ENCODE peak calls at places on chromosomes 12 and 14, in five cellular contexts. V is HCT116, H is mammary epithelial cell, M is astrocyte, T is endothelial cell of umbilical vein. J is an unnamed sample.

GRCh38 chr14:86961106-86961716 is 1031.8 kb downstream of the GALC start:
- DNase-seq in T (no peak), H (peak), V (no peak), M (no peak), J (no peak)

GRCh38 chr12:113222730-113223531 is 1.7 kb downstream of the TPCN1 start:
- DNase-seq in M (peak), T (peak), V (no peak), H (peak), J (peak)

GRCh38 chr14:68401320-68401719 is 391.5 kb downstream of the ZFP36L1 start:
- DNase-seq in M (no peak), T (no peak), V (peak), H (peak), J (no peak)

GRCh38 chr12:13534242-13534641 is 337.7 kb downstream of the EMP1 start:
- DNase-seq in T (no peak), M (no peak), V (no peak), H (no peak), J (no peak)

GRCh38 chr14:99675381-99675835 is 8.7 kb upstream of the CYP46A1 start:
- DNase-seq in T (no peak), M (no peak), V (no peak), H (no peak), J (no peak)

GRCh38 chr12:389138-390096 is at the start of gene KDM5A:
- DNase-seq in H (peak), T (peak), V (peak), M (peak), J (peak)

GRCh38 chr12:34404377-34405285 is 382.3 kb downstream of the ALG10 start:
- DNase-seq in T (no peak), H (no peak), V (no peak), M (no peak), J (no peak)

GRCh38 chr12:78863482-78864427 is 819 bp upstream of the SYT1 start:
- DNase-seq in M (peak), H (peak), V (no peak), T (peak), J (peak)

GRCh38 chr12:54364413-54364812 is at the start of gene GPR84:
- DNase-seq in M (no peak), T (no peak), H (peak), V (no peak), J (no peak)

GRCh38 chr14:20441466-20441865 is 5.5 kb upstream of the KLHL33 start:
- DNase-seq in T (no peak), V (no peak), M (no peak), H (no peak), J (no peak)

GRCh38 chr12:12091977-12092663 is 21.4 kb downstream of the BCL2L14 start:
- DNase-seq in H (no peak), T (peak), M (no peak), V (no peak), J (peak)

GRCh38 chr14:53850714-53851296 is 105.8 kb downstream of the BMP4 start:
- DNase-seq in M (peak), H (peak), V (peak), T (peak), J (peak)

GRCh38 chr12:54993181-54993835 is 8.7 kb upstream of the TESPA1 start:
- DNase-seq in T (peak), M (peak), V (peak), H (peak), J (peak)

GRCh38 chr12:104495786-104496185 is 39.0 kb downstream of the CHST11 start:
- DNase-seq in M (no peak), V (no peak), T (no peak), H (no peak), J (peak)

DNA sequence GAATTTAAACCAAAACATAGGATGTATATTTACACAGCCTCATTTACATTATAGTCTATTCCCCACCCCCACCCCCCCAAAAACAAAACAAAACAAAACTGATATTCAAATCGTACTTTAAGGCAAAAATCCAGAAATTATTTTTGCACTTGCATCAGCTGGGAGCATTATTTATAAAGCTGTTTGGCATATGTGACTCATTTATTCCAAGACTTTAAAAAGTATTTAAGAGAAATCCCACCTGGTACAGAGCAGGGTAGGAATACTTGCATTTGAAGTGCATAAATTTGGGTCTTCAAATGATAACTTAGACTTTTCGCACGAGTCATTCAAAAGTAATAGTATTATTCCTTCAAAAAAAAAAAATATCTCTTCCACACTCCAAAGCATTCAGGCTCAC is 1.1 kb downstream of the KLHL28 start:
- DNase-seq in H (no peak), V (no peak), M (no peak), T (no peak), J (no peak)
- H3K9ac ChIP-seq in H (peak), V (peak), M (peak), T (peak), J (peak)

DNA sequence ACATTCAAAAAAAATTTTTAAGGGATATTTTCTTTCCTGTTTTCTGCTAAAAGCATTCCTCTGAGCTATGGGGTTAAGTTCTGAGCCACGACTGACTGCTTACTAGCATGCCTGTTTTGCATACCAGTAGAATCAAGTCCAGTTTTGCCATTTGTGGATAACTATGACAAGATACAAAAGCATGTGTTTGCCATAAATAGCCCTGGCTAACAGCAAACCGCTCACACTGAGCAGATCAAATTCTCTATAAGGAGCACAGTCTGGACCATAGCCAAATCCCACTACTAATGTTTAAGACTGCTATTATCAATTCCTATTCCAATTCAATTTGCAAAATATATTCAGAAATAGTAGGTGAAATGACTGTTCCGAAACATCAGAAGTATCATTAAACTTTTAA is 3.2 kb downstream of the CFL2 start:
- DNase-seq in M (peak), H (peak), V (no peak), T (peak), J (peak)
- H3K4me3 ChIP-seq in M (peak), H (no peak), V (no peak), T (no peak), J (no peak)

GRCh38 chr12:49138587-49138986 is 7.4 kb upstream of the TUBA1B start:
- DNase-seq in H (no peak), T (no peak), V (no peak), M (no peak), J (no peak)
- H3K4me2 ChIP-seq in H (no peak), T (no peak), V (no peak), M (no peak), J (no peak)

DNA sequence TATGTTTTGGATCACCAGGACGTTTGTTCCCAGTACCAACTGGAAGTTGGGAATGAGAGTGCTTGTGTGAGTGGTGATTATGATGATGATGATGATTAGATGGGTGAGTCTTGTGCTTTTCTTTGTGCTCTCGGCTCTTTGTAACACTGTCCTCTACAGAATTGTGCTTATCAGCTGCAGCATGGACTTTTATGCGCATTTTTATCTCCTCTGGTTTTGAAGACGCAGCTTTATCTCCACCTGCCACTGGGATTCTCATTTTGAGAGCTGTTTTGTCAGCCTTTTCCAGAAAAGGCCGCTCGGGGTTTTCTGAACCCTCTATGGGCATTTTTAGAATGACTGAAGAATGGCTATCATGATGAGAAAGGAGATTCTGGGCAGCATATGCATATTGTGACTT is 11.5 kb upstream of the KANSL2 start:
- DNase-seq in V (no peak), H (no peak), T (no peak), M (no peak), J (no peak)
- H3K9ac ChIP-seq in V (no peak), H (no peak), T (no peak), M (no peak), J (no peak)

GRCh38 chr12:29783773-29784666 is at the start of gene TMTC1:
- DNase-seq in V (no peak), T (peak), H (peak), M (peak), J (peak)
- H3K4me3 ChIP-seq in V (peak), T (peak), H (peak), M (peak), J (peak)

GRCh38 chr14:91654836-91655235 is 77.0 kb downstream of the CATSPERB start:
- DNase-seq in H (peak), V (no peak), M (no peak), T (no peak), J (no peak)
- H3K4me2 ChIP-seq in H (peak), V (no peak), M (no peak), T (no peak), J (no peak)

GRCh38 chr12:94941440-94941862 is 62.0 kb downstream of the NDUFA12 start:
- DNase-seq in V (no peak), H (peak), T (peak), M (peak), J (peak)
- H3K9ac ChIP-seq in V (no peak), H (no peak), T (no peak), M (peak), J (no peak)

GRCh38 chr12:3751151-3752095 is 1.5 kb downstream of the CRACR2A start:
- DNase-seq in M (no peak), H (no peak), T (no peak), V (no peak), J (no peak)
- H3K4me3 ChIP-seq in M (peak), H (no peak), T (no peak), V (peak), J (no peak)

GRCh38 chr12:132075026-132075713 is 68.9 kb downstream of the DDX51 start:
- DNase-seq in H (no peak), T (no peak), V (no peak), M (no peak), J (no peak)

GRCh38 chr12:132075714-132076553 is 68.2 kb downstream of the DDX51 start:
- DNase-seq in T (no peak), H (no peak), M (no peak), V (no peak), J (no peak)

GRCh38 chr12:132071837-132072384 is 72.2 kb downstream of the DDX51 start:
- DNase-seq in T (no peak), V (no peak), H (peak), M (no peak), J (no peak)

GRCh38 chr12:132071001-132071810 is 72.9 kb downstream of the DDX51 start:
- DNase-seq in H (no peak), M (no peak), V (no peak), T (no peak), J (no peak)

GRCh38 chr12:132074216-132074615 is 69.9 kb downstream of the DDX51 start:
- DNase-seq in T (peak), H (no peak), M (no peak), V (no peak), J (no peak)
- H3K4me2 ChIP-seq in T (no peak), H (no peak), M (no peak), V (no peak), J (no peak)

J was measured in fibroblast of lung.